ENCODE peak calls at places on chromosomes 16 and 17, in four cellular contexts. Z, R, K and A are unnamed samples.

GRCh38 chr17:9729034-9729650 is 62.2 kb downstream of the DHRS7C start:
- DNase-seq in Z (no peak), R (no peak), K (peak; percentile 45), A (peak; percentile 45)

GRCh38 chr16:13923703-13924298 is 3.8 kb downstream of the ERCC4 start:
- DNase-seq in Z (no peak), R (no peak), K (peak; percentile 67), A (peak; percentile 43)

GRCh38 chr17:65888649-65889048 is 303.3 kb downstream of the CEP112 start:
- DNase-seq in Z (no peak), R (no peak), K (peak; percentile 66), A (no peak)

GRCh38 chr16:46884513-46885293 is 541 bp downstream of the GPT2 start:
- DNase-seq in Z (no peak), R (peak; percentile 16), K (peak; percentile 20), A (peak; percentile 17)

GRCh38 chr16:48353565-48354163 is 31.5 kb downstream of the SIAH1 start:
- DNase-seq in Z (peak; percentile 62), R (peak; percentile 50), K (peak; percentile 75), A (peak; percentile 83)

GRCh38 chr17:75589919-75590303 is 2.3 kb downstream of the MYO15B start:
- DNase-seq in Z (no peak), R (peak; percentile 36), K (no peak), A (no peak)

GRCh38 chr16:71565812-71566700 is 10.8 kb downstream of the TAT start:
- DNase-seq in Z (no peak), R (no peak), K (no peak), A (no peak)

GRCh38 chr16:861446-861845 is 60.9 kb upstream of the GNG13 start:
- DNase-seq in Z (no peak), R (no peak), K (no peak), A (no peak)

GRCh38 chr17:45432405-45433113 is at the start of gene ARHGAP27:
- DNase-seq in Z (peak; percentile 52), R (peak; percentile 51), K (no peak), A (peak; percentile 39)

GRCh38 chr17:20266806-20267458 is 200.4 kb downstream of the LGALS9B start:
- DNase-seq in Z (no peak), R (no peak), K (peak; percentile 91), A (no peak)

GRCh38 chr17:44069974-44070454 is 521 bp upstream of the G6PC3 start:
- DNase-seq in Z (no peak), R (no peak), K (no peak), A (no peak)

GRCh38 chr17:6487243-6488007 is 43.2 kb downstream of the PIMREG start:
- DNase-seq in Z (no peak), R (peak; percentile 33), K (no peak), A (no peak)

GRCh38 chr17:76240461-76241204 is at the start of gene RNF157:
- DNase-seq in Z (peak; percentile 49), R (peak; percentile 62), K (peak; percentile 48), A (peak; percentile 70)

GRCh38 chr17:72977768-72978417 is 114.6 kb downstream of the SLC39A11 start:
- DNase-seq in Z (no peak), R (no peak), K (peak; percentile 61), A (peak; percentile 29)

GRCh38 chr16:66913081-66913480 is 5.6 kb downstream of the CDH16 start:
- DNase-seq in Z (no peak), R (no peak), K (no peak), A (no peak)

GRCh38 chr17:8482546-8482945 is 46.9 kb downstream of the NDEL1 start:
- DNase-seq in Z (no peak), R (no peak), K (peak; percentile 18), A (no peak)
- H3K36me3 ChIP-seq in Z (peaks cover 31% of the 10 kb centered on the region), R (peaks cover 17% of the 10 kb centered on the region), K (peaks cover 63% of the 10 kb centered on the region), A (peaks cover 3% of the 10 kb centered on the region)

GRCh38 chr17:2672026-2672425 is 39.5 kb downstream of the CLUH start:
- DNase-seq in Z (no peak), R (no peak), K (no peak), A (no peak)
- H3K36me3 ChIP-seq in Z (peaks cover 90% of the 10 kb centered on the region), R (peaks cover 47% of the 10 kb centered on the region), K (peaks cover 56% of the 10 kb centered on the region), A (peaks cover 22% of the 10 kb centered on the region)

GRCh38 chr17:38440614-38441397 is 12.5 kb downstream of the ARHGAP23 start:
- DNase-seq in Z (no peak), R (no peak), K (no peak), A (no peak)

GRCh38 chr17:38439436-38439835 is 11.2 kb downstream of the ARHGAP23 start:
- DNase-seq in Z (no peak), R (no peak), K (no peak), A (no peak)

GRCh38 chr17:38443356-38444026 is 15.2 kb downstream of the ARHGAP23 start:
- DNase-seq in Z (no peak), R (no peak), K (no peak), A (no peak)

GRCh38 chr17:38442548-38442947 is 14.3 kb downstream of the ARHGAP23 start:
- DNase-seq in Z (no peak), R (no peak), K (no peak), A (no peak)

DNA sequence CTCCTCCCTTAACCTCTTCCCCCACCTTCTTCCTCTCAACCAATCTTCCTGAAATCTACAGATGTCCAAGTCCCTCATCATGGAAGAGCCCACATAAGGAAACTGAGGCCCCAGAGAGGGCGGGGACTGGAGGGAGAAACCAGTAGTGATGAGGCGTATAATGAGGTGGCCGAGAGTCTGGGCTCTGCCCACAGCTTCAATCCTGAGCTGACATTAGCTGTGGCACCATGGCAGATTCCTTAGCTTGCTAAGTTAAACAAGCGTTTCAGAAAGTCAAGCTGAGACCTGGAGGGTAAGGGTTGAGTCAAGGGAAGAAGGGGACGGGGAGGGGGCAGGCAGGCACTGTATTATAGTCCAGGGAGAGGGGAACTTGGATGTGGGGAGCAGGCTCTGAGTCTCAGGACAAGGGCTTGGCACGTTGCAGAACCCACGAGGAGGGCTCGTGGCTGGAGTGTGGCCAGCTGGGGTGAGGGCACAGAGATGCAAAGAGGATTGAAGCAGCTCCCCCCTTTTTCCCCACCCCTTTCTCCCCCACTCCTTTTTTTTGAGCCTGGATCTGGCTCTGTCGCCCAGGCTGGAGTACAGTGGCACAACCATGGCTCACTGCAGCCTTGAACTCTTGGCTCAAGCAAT is 13.3 kb downstream of the ARHGAP23 start:
- DNase-seq in Z (no peak), R (no peak), K (no peak), A (no peak)
- H3K36me3 ChIP-seq in Z (no peaks in the 10 kb centered on the region), R (no peaks in the 10 kb centered on the region), K (peaks cover 11% of the 10 kb centered on the region), A (no peaks in the 10 kb centered on the region)

DNA sequence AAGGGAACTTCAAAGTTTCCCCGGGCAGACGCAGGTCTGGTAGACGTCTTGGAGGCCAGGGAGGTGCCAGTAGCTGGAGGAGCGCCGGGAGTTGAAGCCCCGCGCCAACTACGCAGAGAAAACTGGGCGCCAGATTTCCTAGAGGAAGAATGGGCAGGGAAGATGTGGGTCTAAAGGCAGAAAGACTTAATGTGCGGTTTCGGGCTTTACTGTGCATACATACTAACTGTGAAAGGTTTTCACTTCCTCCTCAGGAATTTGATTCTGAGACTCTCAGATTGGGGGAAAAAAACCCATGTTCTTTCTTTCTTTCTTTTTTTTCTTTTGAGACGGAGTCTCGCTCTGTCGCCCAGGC is 331 bp upstream of the ZNF287 start:
- DNase-seq in Z (no peak), R (no peak), K (no peak), A (no peak)
- H3K36me3 ChIP-seq in Z (peaks cover 6% of the 10 kb centered on the region), R (no peaks in the 10 kb centered on the region), K (peaks cover 4% of the 10 kb centered on the region), A (no peaks in the 10 kb centered on the region)

DNA sequence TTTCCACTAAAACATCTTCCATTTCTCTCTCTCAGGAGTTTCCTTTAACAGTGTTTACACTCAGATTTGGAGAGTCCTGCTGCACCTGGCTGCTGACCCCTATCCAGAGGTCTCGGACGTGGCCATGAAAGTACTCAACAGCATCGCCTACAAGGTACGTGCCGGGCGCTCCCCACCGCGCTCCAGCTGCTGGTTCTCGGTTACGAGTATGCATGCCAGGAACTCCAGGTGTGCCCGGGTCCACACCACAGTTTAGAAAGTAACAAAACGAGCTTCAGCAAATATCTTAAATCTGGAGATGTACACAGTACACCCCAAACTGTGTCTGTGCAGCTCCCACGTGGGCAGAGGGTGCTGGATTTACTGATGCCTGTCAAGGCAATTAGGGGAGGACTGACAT is 82.9 kb upstream of the CHMP6 start:
- DNase-seq in Z (no peak), R (no peak), K (no peak), A (no peak)
- H3K36me3 ChIP-seq in Z (peaks cover 18% of the 10 kb centered on the region), R (peaks cover 9% of the 10 kb centered on the region), K (peaks cover 39% of the 10 kb centered on the region), A (peaks cover 9% of the 10 kb centered on the region)

GRCh38 chr16:57755726-57756423 is 20.3 kb downstream of the KATNB1 start:
- DNase-seq in Z (no peak), R (no peak), K (no peak), A (no peak)
- H3K36me3 ChIP-seq in Z (peaks cover 45% of the 10 kb centered on the region), R (peaks cover 11% of the 10 kb centered on the region), K (peaks cover 52% of the 10 kb centered on the region), A (peaks cover 4% of the 10 kb centered on the region)

GRCh38 chr16:77195411-77195810 is 3.8 kb upstream of the SYCE1L start:
- DNase-seq in Z (no peak), R (no peak), K (no peak), A (no peak)
- H3K36me3 ChIP-seq in Z (peaks cover 74% of the 10 kb centered on the region), R (peaks cover 44% of the 10 kb centered on the region), K (peaks cover 52% of the 10 kb centered on the region), A (peaks cover 12% of the 10 kb centered on the region)

GRCh38 chr17:39995438-39995837 is 14.8 kb downstream of the PSMD3 start:
- DNase-seq in Z (no peak), R (no peak), K (no peak), A (peak; percentile 70)
- H3K36me3 ChIP-seq in Z (peaks cover 74% of the 10 kb centered on the region), R (peaks cover 70% of the 10 kb centered on the region), K (peaks cover 71% of the 10 kb centered on the region), A (peaks cover 42% of the 10 kb centered on the region)

DNA sequence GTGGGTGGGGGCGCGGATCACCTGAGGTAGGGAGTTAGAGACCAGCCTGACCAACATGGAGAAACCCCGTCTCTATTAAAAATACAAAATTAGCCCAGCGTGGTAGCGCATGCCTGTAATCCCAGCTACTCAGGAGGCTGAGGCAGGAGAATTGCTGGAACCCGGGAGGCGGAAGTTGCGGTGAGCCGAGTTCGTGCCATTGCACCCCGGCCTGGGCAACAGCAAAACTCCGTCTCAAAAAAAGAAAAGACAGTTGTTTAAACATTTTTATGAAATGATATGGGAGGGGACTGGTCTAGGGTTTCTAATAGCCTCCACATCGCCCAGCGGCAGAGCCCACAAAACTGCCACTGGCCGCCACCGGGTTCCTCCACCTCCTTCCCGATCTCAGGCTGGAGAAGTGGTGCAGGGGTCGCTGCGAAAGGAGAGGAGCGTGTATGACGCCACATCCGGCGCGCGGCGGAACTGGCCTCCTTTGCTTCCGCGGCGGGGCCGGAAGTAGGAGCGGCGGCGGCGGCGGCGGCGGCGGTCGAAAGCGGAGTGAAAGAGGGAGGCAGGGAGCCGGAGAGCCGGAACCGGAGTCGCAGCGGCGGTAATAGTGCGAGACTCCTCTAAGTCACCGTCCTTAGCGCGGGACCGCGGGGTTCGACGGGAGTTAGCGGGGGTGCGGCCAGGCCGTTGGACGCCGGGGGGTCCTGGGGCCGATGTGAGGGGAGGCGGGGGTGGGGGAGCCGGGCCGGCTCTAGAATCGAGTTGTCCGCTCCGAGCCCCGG is at the start of gene PPP4C:
- DNase-seq in Z (peak; percentile 92), R (peak; percentile 93), K (peak; percentile 88), A (peak; percentile 90)
- H3K36me3 ChIP-seq in Z (peaks cover 51% of the 10 kb centered on the region), R (peaks cover 20% of the 10 kb centered on the region), K (peaks cover 49% of the 10 kb centered on the region), A (peaks cover 13% of the 10 kb centered on the region)